ENCODE peak calls at places on chromosomes 16 and 17, in six cellular contexts. J is thoracic aorta, U is WERI-Rb-1, L is brain microvascular endothelial cell, K is sigmoid colon, S is Peyer's patch. D is an unnamed sample.

GRCh38 chr17:56593741-56594527 is 435 bp downstream of the NOG start:
- DNase-seq in J (no peak), U (peak), L (peak), K (peak), S (no peak), D (peak)

GRCh38 chr16:51119576-51120288 is 31.3 kb downstream of the SALL1 start:
- DNase-seq in J (no peak), U (peak), L (no peak), K (no peak), S (no peak), D (no peak)

GRCh38 chr17:11980813-11981212 is 16.5 kb downstream of the ZNF18 start:
- DNase-seq in J (no peak), U (no peak), L (peak), K (no peak), S (no peak), D (peak)

GRCh38 chr17:60102632-60103047 is 23.9 kb upstream of the HEATR6 start:
- DNase-seq in J (no peak), U (no peak), L (peak), K (no peak), S (peak), D (peak)

GRCh38 chr17:27810211-27810901 is 10.0 kb upstream of the NOS2 start:
- DNase-seq in J (no peak), U (no peak), L (no peak), K (no peak), S (no peak), D (no peak)

GRCh38 chr16:61374071-61374470 is 662.2 kb downstream of the CDH8 start:
- DNase-seq in J (no peak), U (no peak), L (no peak), K (no peak), S (no peak), D (no peak)

GRCh38 chr17:48637323-48638260 is 11.4 kb upstream of the HOXB9 start:
- DNase-seq in J (no peak), U (no peak), L (no peak), K (peak), S (no peak), D (peak)

GRCh38 chr16:26133401-26133800 is 441.6 kb downstream of the HS3ST4 start:
- DNase-seq in J (no peak), U (no peak), L (no peak), K (no peak), S (no peak), D (no peak)

GRCh38 chr16:57245472-57246113 is 534 bp downstream of the ARL2BP start:
- DNase-seq in J (no peak), U (peak), L (no peak), K (peak), S (peak), D (no peak)

GRCh38 chr17:42720996-42721583 is 23.8 kb downstream of the EZH1 start:
- DNase-seq in J (no peak), U (peak), L (peak), K (no peak), S (no peak), D (peak)

GRCh38 chr17:37446027-37446426 is 39.3 kb downstream of the TADA2A start:
- DNase-seq in J (no peak), U (peak), L (no peak), K (no peak), S (no peak), D (peak)

GRCh38 chr16:57639172-57639571 is 10.7 kb downstream of the ADGRG1 start:
- DNase-seq in J (no peak), U (no peak), L (no peak), K (no peak), S (no peak), D (peak)

GRCh38 chr17:79842656-79843474 is 3.6 kb upstream of the CBX4 start:
- DNase-seq in J (no peak), U (no peak), L (no peak), K (no peak), S (no peak), D (no peak)

GRCh38 chr16:50146479-50147435 is 6.3 kb upstream of the TENT4B start:
- DNase-seq in J (no peak), U (no peak), L (no peak), K (no peak), S (no peak), D (no peak)

GRCh38 chr16:31876955-31877828 is 3.6 kb downstream of the ZNF267 start:
- DNase-seq in J (no peak), U (no peak), L (peak), K (no peak), S (no peak), D (peak)

GRCh38 chr17:38397227-38397626 is 31.0 kb upstream of the ARHGAP23 start:
- DNase-seq in J (no peak), U (no peak), L (no peak), K (no peak), S (no peak), D (no peak)

GRCh38 chr16:65278874-65279273 is 157.0 kb upstream of the CDH11 start:
- DNase-seq in J (no peak), U (no peak), L (no peak), K (no peak), S (no peak), D (no peak)

GRCh38 chr17:55609737-55610201 is 98.5 kb upstream of the SMIM36 start:
- DNase-seq in J (no peak), U (no peak), L (peak), K (peak), S (no peak), D (peak)

GRCh38 chr16:30087181-30087898 is 4.4 kb downstream of the TBX6 start:
- DNase-seq in J (no peak), U (no peak), L (no peak), K (no peak), S (no peak), D (no peak)

GRCh38 chr17:33664116-33664840 is 371.2 kb upstream of the ASIC2 start:
- DNase-seq in J (no peak), U (no peak), L (no peak), K (no peak), S (no peak), D (no peak)

GRCh38 chr16:50396770-50397525 is 28.2 kb upstream of the BRD7 start:
- DNase-seq in J (no peak), U (no peak), L (peak), K (no peak), S (no peak), D (peak)

DNA sequence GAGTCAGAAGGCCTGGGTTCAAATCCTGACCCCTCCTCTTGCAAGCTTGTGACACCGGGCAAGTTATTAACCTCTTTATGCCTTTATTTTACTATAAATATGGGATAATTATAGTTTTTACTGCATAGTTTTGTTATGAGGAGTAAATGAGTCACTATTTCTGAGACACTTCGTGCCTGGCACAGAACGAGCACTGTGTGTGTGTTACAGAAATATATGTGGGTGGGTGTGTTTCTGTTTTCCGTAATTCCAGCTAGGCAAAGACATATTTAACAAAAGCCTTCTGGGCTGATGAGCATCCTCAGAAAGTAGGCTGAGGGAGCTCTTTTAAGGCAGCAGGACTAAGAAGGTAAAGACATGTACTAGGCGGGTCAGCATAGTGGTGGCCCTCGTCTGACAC is 417.9 kb downstream of the MAF start:
- DNase-seq in J (no peak), U (no peak), L (peak), K (no peak), S (no peak), D (no peak)
- H3K4me3 ChIP-seq in J (no peak), U (no peak), L (no peak), K (no peak), S (no peak), D (no peak)

GRCh38 chr16:2967721-2968161 is 1.4 kb upstream of the PAQR4 start:
- DNase-seq in J (no peak), U (peak), L (no peak), K (no peak), S (no peak), D (no peak)

GRCh38 chr16:2968368-2968737 is 795 bp upstream of the PAQR4 start:
- DNase-seq in J (no peak), U (peak), L (no peak), K (no peak), S (peak), D (no peak)

GRCh38 chr16:2966043-2966802 is 2.1 kb downstream of the KREMEN2 start:
- DNase-seq in J (no peak), U (peak), L (no peak), K (no peak), S (no peak), D (no peak)

GRCh38 chr16:2966803-2967184 is 2.4 kb upstream of the PAQR4 start:
- DNase-seq in J (no peak), U (no peak), L (no peak), K (no peak), S (no peak), D (no peak)

GRCh38 chr16:2967211-2967631 is 1.9 kb upstream of the PAQR4 start:
- DNase-seq in J (no peak), U (no peak), L (no peak), K (no peak), S (no peak), D (no peak)
- TF ChIP-seq CTCF in J (no peak), U (no peak), L (no peak), K (no peak), S (no peak), D (no peak)

GRCh38 chr17:16569358-16569712 is 331 bp upstream of the ZNF287 start:
- DNase-seq in J (no peak), U (no peak), L (no peak), K (no peak), S (no peak), D (no peak)
- H3K4me3 ChIP-seq in J (peak), U (peak), L (no peak), K (peak), S (peak), D (peak)

DNA sequence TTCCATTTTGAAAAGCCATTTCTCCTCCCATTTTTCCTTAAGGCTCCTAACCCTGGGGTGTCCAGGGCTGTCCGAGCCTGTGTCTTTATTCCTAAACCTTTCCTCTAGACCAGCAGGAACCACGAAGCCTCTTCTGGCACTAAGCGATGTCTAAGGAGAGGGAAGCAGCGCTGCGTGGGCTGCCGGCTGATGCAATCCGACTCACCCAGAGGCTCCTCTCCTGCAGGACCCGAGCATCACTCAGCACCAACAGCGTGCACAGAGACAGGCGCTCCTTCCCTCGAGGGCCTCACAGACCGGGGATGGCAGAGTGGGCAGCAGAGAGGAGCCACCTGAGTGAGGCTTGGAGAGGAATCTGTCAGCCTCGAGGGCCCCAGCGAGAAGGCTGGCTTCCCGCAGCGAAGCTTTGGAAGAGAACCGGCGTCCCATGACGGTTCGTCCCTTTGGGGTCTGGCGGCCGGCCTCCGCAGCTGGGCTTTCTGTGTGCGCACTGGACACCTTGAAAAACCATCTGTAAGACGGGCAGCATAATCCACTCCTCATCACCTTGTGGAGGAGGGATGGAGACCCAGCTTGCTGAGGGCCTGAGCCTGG is 174.3 kb downstream of the FOXL1 start:
- DNase-seq in J (no peak), U (no peak), L (no peak), K (no peak), S (no peak), D (no peak)
- TF ChIP-seq CTCF in J (no peak), U (no peak), L (no peak), K (no peak), S (no peak), D (no peak)

GRCh38 chr16:88289549-88290344 is 93.0 kb upstream of the ZNF469 start:
- DNase-seq in J (no peak), U (no peak), L (no peak), K (no peak), S (no peak), D (no peak)
- H3K4me3 ChIP-seq in J (no peak), U (no peak), L (no peak), K (no peak), S (no peak), D (no peak)

DNA sequence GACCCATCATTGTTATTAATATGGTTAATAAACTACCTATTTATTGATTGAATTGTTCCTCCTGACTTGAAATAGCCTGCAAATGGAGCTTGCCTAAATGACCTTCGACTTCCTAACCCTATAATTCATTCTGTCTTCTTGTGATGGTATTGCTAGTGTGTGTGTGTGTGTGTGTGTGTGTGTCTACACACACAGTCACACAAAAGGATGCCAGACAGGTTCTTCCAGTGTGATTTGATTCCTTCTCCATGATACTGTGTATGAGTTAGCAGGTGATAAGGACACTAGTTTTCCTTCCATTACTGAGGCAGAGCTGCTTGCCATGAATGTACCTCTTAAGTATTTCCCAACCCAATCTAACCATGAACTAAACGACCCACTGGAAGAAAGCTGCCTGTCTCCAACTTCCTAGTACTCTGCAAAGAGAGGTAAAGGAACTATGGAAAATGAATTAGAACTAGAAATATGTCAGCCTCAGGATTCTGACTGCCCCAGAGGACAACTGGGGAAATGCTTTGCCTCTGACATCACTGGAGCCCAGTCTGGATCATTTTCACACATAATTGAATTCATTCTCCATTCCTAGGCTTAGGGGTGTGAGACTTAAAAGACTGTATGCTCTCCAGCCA is 3.5 kb upstream of the CDC6 start:
- DNase-seq in J (no peak), U (no peak), L (peak), K (no peak), S (no peak), D (peak)
- TF ChIP-seq CTCF in J (no peak), U (peak), L (peak), K (no peak), S (peak), D (peak)

DNA sequence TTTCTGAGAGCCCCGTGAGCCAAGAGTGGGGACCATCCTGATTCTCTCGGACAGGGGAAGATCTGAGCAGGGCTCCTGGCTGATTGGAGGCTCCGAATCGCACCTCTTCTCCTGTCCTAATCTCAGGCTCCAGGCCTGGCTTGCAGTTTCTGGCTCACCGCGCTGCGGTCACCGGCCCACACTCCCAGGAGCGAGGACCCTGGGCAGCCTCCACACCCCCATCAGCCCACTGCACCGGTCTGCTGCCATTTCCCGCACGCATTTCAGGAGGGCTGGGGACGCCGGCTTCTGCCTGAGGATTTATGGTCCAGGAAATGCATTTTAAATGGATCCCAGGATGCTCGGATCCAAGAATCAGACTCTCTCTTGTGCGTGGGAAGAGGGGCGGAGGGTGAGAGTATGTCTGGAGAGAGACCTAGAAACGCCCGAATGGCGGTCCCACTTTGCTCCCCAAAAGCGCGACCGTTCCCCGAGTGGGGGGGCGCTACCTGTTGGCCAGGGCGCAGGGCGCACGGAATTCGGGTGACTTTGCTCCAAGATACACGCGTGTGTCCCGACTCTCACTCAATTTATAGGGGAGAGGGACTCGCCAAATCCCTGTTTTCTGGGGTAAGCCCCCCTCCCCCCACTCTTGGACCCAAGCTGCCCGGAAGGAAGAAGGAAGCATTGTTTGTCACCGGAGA is 845 bp upstream of the JPH3 start:
- DNase-seq in J (no peak), U (no peak), L (no peak), K (no peak), S (no peak), D (no peak)
- H3K4me3 ChIP-seq in J (no peak), U (peak), L (no peak), K (no peak), S (no peak), D (no peak)

DNA sequence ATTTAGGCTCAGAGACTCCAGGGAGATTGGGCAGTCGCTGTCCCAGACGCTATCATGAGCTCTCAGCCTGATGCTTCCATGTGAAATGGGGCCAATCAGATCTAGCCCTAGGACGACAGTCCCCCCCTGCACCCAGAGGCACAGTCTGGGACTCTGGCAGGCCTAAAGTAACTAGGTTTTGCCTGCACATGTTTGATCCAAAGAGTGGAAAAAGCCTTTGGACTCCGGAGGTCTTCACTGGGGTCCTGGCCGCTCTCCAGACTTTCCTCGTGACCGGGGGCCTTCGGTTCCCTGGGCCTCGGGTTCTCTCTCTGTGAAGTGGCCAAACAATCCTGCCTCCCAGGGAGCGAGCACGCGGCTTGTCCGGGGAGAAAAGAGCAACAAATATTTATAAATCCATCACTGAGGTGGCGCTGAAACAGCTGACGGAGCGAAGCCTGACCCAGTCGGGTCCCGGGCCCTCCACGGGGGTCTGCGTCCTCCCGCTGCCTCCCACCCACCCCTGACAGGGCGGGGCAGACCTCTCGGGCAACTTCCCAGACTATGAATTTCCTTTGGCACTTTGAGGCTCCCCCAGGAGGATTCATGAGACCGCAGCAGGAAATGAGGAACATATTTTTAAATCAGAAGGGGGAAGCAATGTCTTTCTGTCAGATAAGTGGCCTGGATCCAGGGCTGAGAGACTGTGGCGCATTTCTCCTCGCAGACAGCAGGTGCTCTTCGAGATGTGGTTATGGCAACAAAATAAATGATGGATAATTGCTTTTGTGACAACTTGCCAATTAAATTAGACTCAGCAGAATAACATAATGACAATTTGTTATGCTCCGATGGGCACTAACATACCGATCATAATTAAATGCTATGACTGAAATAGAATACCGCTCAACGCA is 38.9 kb downstream of the MRPS23 start:
- DNase-seq in J (no peak), U (peak), L (peak), K (peak), S (no peak), D (peak)
- TF ChIP-seq CTCF in J (peak), U (no peak), L (no peak), K (no peak), S (no peak), D (no peak)

D was measured in astrocyte of the spinal cord.